ENCODE peak calls at places on chromosome 6, in seven cellular contexts. E is uterus; D is right lobe of liver; T is naive thymus-derived CD4-positive, alpha-beta T cell; I is CD4-positive, CD25-positive, alpha-beta regulatory T cell; U is H9; S is mesendoderm. Q is an unnamed sample.

GRCh38 chr6:167565884-167566491 is 241.1 kb downstream of the TTLL2 start:
- DNase-seq in I (no peak), U (no peak), E (no peak), T (no peak), S (peak), D (peak), Q (no peak)

GRCh38 chr6:136846046-136846445 is 23.7 kb downstream of the PEX7 start:
- DNase-seq in S (peak), T (no peak), I (no peak), U (no peak), E (no peak), D (no peak), Q (no peak)

GRCh38 chr6:112618796-112619195 is 271.7 kb downstream of the RFPL4B start:
- DNase-seq in S (peak), I (no peak), E (no peak), D (no peak), T (no peak), U (peak), Q (no peak)

GRCh38 chr6:75279418-75279817 is 5.2 kb downstream of the TMEM30A start:
- DNase-seq in T (no peak), U (no peak), S (no peak), I (no peak), D (no peak), E (no peak), Q (no peak)

GRCh38 chr6:137805622-137806021 is 61.4 kb upstream of the TNFAIP3 start:
- DNase-seq in U (no peak), I (no peak), D (no peak), S (peak), E (peak), T (no peak), Q (no peak)

GRCh38 chr6:119348308-119349040 is 1.1 kb downstream of the MAN1A1 start:
- DNase-seq in U (peak), S (peak), I (peak), E (peak), D (peak), T (peak), Q (no peak)

GRCh38 chr6:156282087-156282486 is 495.1 kb upstream of the ARID1B start:
- DNase-seq in T (no peak), D (no peak), S (no peak), E (no peak), U (no peak), I (no peak), Q (no peak)

GRCh38 chr6:87139236-87139635 is 16.1 kb upstream of the ZNF292 start:
- DNase-seq in S (peak), I (peak), U (no peak), E (no peak), D (no peak), T (no peak), Q (no peak)

GRCh38 chr6:135310291-135310690 is 129.2 kb downstream of the MYB start:
- DNase-seq in D (no peak), T (no peak), E (no peak), S (no peak), I (no peak), U (no peak), Q (no peak)

GRCh38 chr6:146337376-146337775 is 206.3 kb upstream of the RAB32 start:
- DNase-seq in E (no peak), D (no peak), U (no peak), T (no peak), S (no peak), I (no peak), Q (no peak)

GRCh38 chr6:11101417-11101816 is 7.8 kb downstream of the SMIM13 start:
- DNase-seq in E (no peak), D (no peak), S (no peak), I (no peak), T (no peak), U (no peak), Q (no peak)

GRCh38 chr6:2324166-2324953 is 79.0 kb upstream of the GMDS start:
- DNase-seq in I (no peak), E (no peak), T (no peak), S (no peak), U (no peak), D (no peak), Q (no peak)

GRCh38 chr6:140571139-140571538 is 1196.7 kb upstream of the CITED2 start:
- DNase-seq in S (no peak), U (no peak), I (no peak), D (no peak), T (no peak), E (no peak), Q (no peak)

GRCh38 chr6:44301782-44302564 is 11.2 kb downstream of the AARS2 start:
- DNase-seq in T (no peak), E (no peak), U (no peak), S (no peak), I (no peak), D (no peak), Q (no peak)

GRCh38 chr6:100216760-100217159 is 222.7 kb upstream of the MCHR2 start:
- DNase-seq in D (no peak), S (no peak), E (no peak), T (no peak), I (no peak), U (no peak), Q (no peak)

GRCh38 chr6:45417461-45417860 is 39.7 kb upstream of the SUPT3H start:
- DNase-seq in I (no peak), S (no peak), U (no peak), T (no peak), E (no peak), D (no peak), Q (no peak)

GRCh38 chr6:136069119-136069518 is 181.0 kb downstream of the MTFR2 start:
- DNase-seq in U (no peak), T (no peak), S (peak), E (no peak), D (no peak), I (no peak), Q (no peak)

GRCh38 chr6:31897612-31898199 is at the start of gene EHMT2:
- DNase-seq in U (peak), D (peak), S (peak), I (peak), T (peak), E (peak), Q (no peak)

GRCh38 chr6:168964138-168964892 is 289.3 kb downstream of the THBS2 start:
- DNase-seq in D (no peak), S (no peak), I (no peak), U (no peak), E (no peak), T (no peak), Q (no peak)

GRCh38 chr6:3868544-3868943 is 19.4 kb downstream of the FAM50B start:
- DNase-seq in I (no peak), D (no peak), U (no peak), T (no peak), S (no peak), E (no peak), Q (no peak)

GRCh38 chr6:83905648-83906047 is 46.2 kb downstream of the CYB5R4 start:
- DNase-seq in U (no peak), T (no peak), I (no peak), D (no peak), S (no peak), E (no peak), Q (no peak)

GRCh38 chr6:118584906-118585305 is 36.8 kb downstream of the PLN start:
- DNase-seq in T (no peak), I (no peak), D (no peak), S (no peak), E (no peak), U (no peak), Q (no peak)

GRCh38 chr6:122652431-122652830 is 42.2 kb downstream of the PKIB start:
- DNase-seq in U (no peak), I (no peak), T (no peak), E (no peak), S (no peak), D (no peak), Q (no peak)

GRCh38 chr6:10837009-10837691 is 1.2 kb downstream of the MAK start:
- DNase-seq in U (peak), S (peak), T (no peak), I (no peak), D (peak), E (peak), Q (no peak)

GRCh38 chr6:63573899-63574553 is 1.7 kb downstream of the LOC128125822 start:
- DNase-seq in D (no peak), I (peak), S (peak), E (no peak), U (peak), T (peak), Q (no peak)

GRCh38 chr6:145731432-145731831 is 3.9 kb downstream of the EPM2A start:
- DNase-seq in E (no peak), D (no peak), S (no peak), T (no peak), I (no peak), U (no peak), Q (no peak)

GRCh38 chr6:26571592-26572296 is 25.0 kb upstream of the ABT1 start:
- DNase-seq in I (no peak), S (peak), U (peak), D (no peak), E (peak), T (peak), Q (no peak)

GRCh38 chr6:158158748-158159147 is 9.3 kb downstream of the SERAC1 start:
- DNase-seq in T (no peak), U (no peak), D (no peak), S (no peak), E (no peak), I (no peak), Q (no peak)

GRCh38 chr6:134077301-134077700 is 24.9 kb upstream of the SLC2A12 start:
- DNase-seq in S (no peak), U (no peak), E (no peak), D (no peak), T (no peak), I (no peak), Q (no peak)

DNA sequence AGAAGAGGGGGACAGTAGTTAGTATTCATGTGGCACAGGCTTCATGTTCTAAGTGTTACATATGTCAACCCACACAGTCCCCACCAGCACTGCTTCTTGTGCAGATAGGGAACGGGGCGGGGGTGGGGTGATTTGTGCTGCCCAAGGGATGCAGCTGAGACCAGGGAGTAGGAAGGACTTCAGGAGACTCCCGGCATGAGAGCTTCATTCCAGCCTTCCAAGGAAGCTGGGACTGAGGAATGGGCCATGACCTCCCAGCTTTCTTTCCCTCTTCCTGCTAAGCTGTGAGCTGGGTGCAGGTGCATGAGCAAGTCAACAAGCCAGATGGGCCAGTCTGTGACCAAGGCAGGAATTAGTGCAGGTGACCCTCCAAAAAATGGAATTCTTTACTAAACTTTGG is 9.2 kb downstream of the BEND3 start:
- DNase-seq in I (no peak), S (peak), T (no peak), D (no peak), U (peak), E (no peak), Q (no peak)
- H3K27ac ChIP-seq in I (no peak), S (no peak), T (no peak), D (no peak), U (peak), E (no peak), Q (no peak)

GRCh38 chr6:71473908-71474307 is 185.3 kb downstream of the OGFRL1 start:
- DNase-seq in U (no peak), T (no peak), E (peak), I (no peak), S (no peak), D (no peak), Q (peak)
- H3K27ac ChIP-seq in U (no peak), T (no peak), E (no peak), I (no peak), S (no peak), D (no peak), Q (no peak)

DNA sequence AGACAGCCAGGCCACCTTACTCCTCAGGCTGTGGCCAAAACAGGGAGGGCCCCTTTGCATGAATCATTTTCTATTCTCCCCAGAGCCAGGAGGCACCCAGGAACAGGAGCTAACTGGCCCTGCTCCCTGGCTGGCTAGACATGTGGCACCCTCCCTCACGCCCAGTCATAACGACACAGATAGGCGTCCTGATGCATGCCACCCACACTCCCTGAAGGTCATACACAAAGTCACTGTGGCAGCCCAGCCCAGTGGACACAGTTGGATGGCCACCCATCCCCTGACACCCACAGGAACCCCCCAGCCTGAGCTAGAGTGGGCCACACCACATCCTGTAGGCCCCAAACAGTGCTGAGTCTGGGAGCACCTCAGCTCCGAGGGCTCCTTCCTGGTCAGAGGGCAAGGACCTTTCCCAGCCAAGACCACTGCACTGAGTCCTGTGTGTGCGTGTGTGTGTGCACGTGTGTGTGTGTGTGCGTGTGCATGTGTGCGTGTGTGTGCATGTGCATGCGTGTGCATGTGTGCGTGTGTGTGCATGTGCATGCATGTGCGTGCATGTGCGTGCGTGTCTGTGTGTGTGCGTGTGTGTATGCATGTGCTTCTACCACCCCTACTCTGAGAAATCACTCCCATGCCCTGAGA is 21.6 kb downstream of the TFEB start:
- DNase-seq in I (no peak), U (no peak), D (peak), E (no peak), S (no peak), T (no peak), Q (no peak)
- H3K27ac ChIP-seq in I (no peak), U (no peak), D (no peak), E (peak), S (no peak), T (no peak), Q (peak)

DNA sequence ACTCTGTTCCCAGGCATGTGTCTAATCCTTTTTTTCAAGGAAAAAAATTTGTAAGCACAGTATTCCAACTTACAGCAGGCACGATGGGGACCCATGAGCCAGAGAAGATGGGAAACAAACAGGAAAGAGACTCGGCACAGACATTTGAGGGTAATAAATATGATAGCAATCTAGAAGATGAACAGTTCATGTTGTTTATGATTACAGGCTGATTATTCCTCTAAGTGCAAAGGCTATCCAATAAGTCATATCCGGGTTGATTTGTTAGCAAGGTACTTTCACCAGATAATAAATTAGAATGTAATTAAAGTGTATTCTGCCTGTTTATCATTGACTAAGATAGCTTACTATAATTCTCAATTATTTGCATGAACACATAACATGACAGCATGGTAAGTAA is 43.2 kb downstream of the PDSS2 start:
- DNase-seq in D (no peak), E (no peak), U (no peak), S (no peak), T (no peak), I (no peak), Q (no peak)
- H3K27ac ChIP-seq in D (no peak), E (no peak), U (no peak), S (no peak), T (no peak), I (no peak), Q (no peak)

GRCh38 chr6:34145161-34146020 is 496 bp downstream of the GRM4 start:
- DNase-seq in E (no peak), I (no peak), T (peak), D (peak), S (peak), U (peak), Q (no peak)
- H3K27ac ChIP-seq in E (no peak), I (no peak), T (no peak), D (no peak), S (no peak), U (no peak), Q (no peak)

GRCh38 chr6:14818422-14818884 is 427.4 kb upstream of the JARID2 start:
- DNase-seq in E (no peak), S (no peak), T (no peak), U (no peak), D (peak), I (no peak), Q (no peak)
- H3K27ac ChIP-seq in E (no peak), S (no peak), T (no peak), U (no peak), D (no peak), I (no peak), Q (no peak)

DNA sequence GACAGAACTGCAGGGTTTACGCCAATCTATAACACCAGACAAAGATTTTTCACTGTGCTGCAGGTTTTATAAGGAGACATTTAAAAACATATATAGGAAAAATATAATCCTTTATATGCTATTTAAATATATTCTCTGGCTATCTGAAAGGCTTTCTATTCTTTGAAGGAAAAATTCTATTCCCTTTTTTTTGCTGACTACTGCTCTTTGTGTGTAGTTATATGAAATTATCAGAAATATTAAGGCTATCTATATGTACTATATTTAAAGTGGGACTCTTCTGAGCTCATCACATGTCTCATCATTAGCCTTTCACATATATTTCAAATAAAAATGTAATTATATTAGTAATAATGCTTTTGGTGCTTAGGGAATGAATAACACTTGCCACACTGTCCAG is 930.7 kb downstream of the EYS start:
- DNase-seq in E (no peak), T (no peak), U (no peak), D (no peak), S (no peak), I (no peak), Q (no peak)
- H3K27ac ChIP-seq in E (no peak), T (no peak), U (no peak), D (no peak), S (no peak), I (no peak), Q (no peak)

GRCh38 chr6:127458817-127459216 is 372 bp downstream of the KIAA0408 start:
- DNase-seq in D (no peak), S (no peak), T (no peak), I (no peak), U (no peak), E (peak), Q (no peak)

GRCh38 chr6:127458190-127458589 is 999 bp downstream of the KIAA0408 start:
- DNase-seq in U (no peak), S (no peak), I (no peak), T (no peak), E (no peak), D (no peak), Q (no peak)

GRCh38 chr6:127457444-127458064 is 1.6 kb downstream of the KIAA0408 start:
- DNase-seq in S (peak), E (no peak), D (no peak), I (no peak), T (no peak), U (no peak), Q (no peak)

GRCh38 chr6:127460465-127460864 is 1.3 kb upstream of the KIAA0408 start:
- DNase-seq in E (no peak), U (no peak), D (no peak), S (no peak), T (no peak), I (no peak), Q (no peak)

DNA sequence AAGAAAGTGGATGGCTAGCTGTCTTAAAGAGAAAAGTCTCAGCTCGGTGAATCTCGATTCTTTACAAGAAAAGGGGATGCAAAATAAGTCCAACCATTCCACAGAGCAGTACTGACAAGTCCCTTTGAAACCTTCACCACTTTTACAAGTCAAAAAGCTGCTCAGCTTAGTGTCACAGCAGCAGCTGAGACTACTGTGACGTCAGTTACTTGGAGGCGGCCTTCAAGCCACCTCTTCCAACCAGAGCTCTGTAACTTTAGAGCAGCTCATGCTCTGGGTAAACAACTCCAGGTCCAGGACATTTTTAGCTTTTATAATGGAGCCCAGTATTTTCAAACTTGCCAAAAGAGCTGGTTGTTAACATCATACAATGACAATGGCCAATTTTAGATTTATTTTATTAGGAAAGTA is at the start of gene KIAA0408:
- DNase-seq in S (peak), D (no peak), U (peak), I (no peak), E (peak), T (no peak), Q (no peak)
- H3K27ac ChIP-seq in S (no peak), D (peak), U (peak), I (no peak), E (peak), T (no peak), Q (no peak)

DNA sequence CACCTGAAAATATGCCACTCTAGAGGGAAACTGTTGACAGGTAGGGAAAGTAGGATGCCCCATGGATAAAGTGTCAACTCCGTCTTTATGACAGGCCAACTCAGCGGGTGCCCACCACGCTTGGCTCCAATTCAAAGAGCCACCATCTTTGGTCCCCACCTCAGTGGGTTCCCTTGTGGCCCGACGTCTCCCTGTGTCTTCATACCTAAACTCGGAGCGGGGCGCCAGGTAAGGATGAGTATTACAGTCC is 277 bp downstream of the MDC1 start:
- DNase-seq in T (no peak), U (no peak), D (no peak), S (no peak), E (no peak), I (no peak), Q (no peak)
- H3K27ac ChIP-seq in T (peak), U (no peak), D (peak), S (peak), E (peak), I (peak), Q (peak)